ENCODE peak calls at places on chromosomes 7 and 10, in five cellular contexts. F, N, Y, B and M are unnamed samples. For H3K4me1 and H3K9me3, the result is how much of the 10 kb centered on the place peaks cover.

GRCh38 chr7:92608380-92609322 is 18.5 kb upstream of the FAM133B start:
- DNase-seq in B (no peak), Y (no peak), N (no peak), F (no peak), M (peak)

GRCh38 chr7:1659696-1660095 is 10.4 kb upstream of the ELFN1 start:
- DNase-seq in N (no peak), B (no peak), Y (no peak), F (no peak), M (no peak)

GRCh38 chr7:96313940-96314339 is 8.0 kb downstream of the SLC25A13 start:
- DNase-seq in B (no peak), F (no peak), Y (no peak), N (no peak), M (no peak)

GRCh38 chr7:80097756-80098155 is 36.9 kb upstream of the GNAI1 start:
- DNase-seq in Y (no peak), B (no peak), F (no peak), N (no peak), M (no peak)

GRCh38 chr7:144842377-144842851 is 6.6 kb upstream of the TPK1 start:
- DNase-seq in Y (peak), B (no peak), F (peak), N (peak), M (no peak)

GRCh38 chr10:70494966-70495365 is 16.4 kb downstream of the PALD1 start:
- DNase-seq in Y (no peak), N (peak), B (no peak), F (peak), M (peak)

GRCh38 chr10:118840071-118840775 is 85.5 kb upstream of the CACUL1 start:
- DNase-seq in F (no peak), B (no peak), Y (no peak), N (no peak), M (no peak)

GRCh38 chr7:128774029-128774689 is 1.4 kb downstream of the OPN1SW start:
- DNase-seq in N (no peak), F (no peak), B (no peak), Y (no peak), M (no peak)

GRCh38 chr10:21424511-21424910 is 101.0 kb downstream of the SKIDA1 start:
- DNase-seq in F (no peak), B (no peak), Y (no peak), N (no peak), M (no peak)

GRCh38 chr10:63466168-63466935 is 575 bp upstream of the JMJD1C start:
- DNase-seq in N (peak), Y (peak), F (peak), B (peak), M (peak)

GRCh38 chr10:30510184-30510931 is 76.4 kb downstream of the MAP3K8 start:
- DNase-seq in F (peak), B (peak), Y (peak), N (no peak), M (no peak)

GRCh38 chr7:158664406-158664805 is 40.2 kb downstream of the NCAPG2 start:
- DNase-seq in Y (no peak), N (no peak), F (no peak), B (no peak), M (no peak)

GRCh38 chr10:93380043-93380565 is 102.0 kb downstream of the MYOF start:
- DNase-seq in B (no peak), F (no peak), Y (no peak), N (no peak), M (no peak)

GRCh38 chr10:125450218-125450617 is 232.7 kb downstream of the TEX36 start:
- DNase-seq in N (no peak), F (no peak), Y (no peak), B (no peak), M (no peak)

GRCh38 chr10:112475565-112476233 is 28.7 kb downstream of the VTI1A start:
- DNase-seq in Y (no peak), N (no peak), F (peak), B (no peak), M (no peak)

GRCh38 chr7:138538518-138538917 is 78.5 kb downstream of the TRIM24 start:
- DNase-seq in F (no peak), N (no peak), Y (no peak), B (no peak), M (no peak)

GRCh38 chr7:44279286-44279685 is 46.1 kb downstream of the CAMK2B start:
- DNase-seq in B (peak), F (no peak), Y (peak), N (peak), M (no peak)

GRCh38 chr10:47318706-47319105 is 3.5 kb upstream of the GDF2 start:
- DNase-seq in F (no peak), Y (no peak), B (no peak), N (no peak), M (peak)

GRCh38 chr10:86644412-86645110 is 9.8 kb upstream of the OPN4 start:
- DNase-seq in B (no peak), F (no peak), Y (no peak), N (peak), M (peak)

GRCh38 chr7:491958-492713 is 27.5 kb downstream of the PDGFA start:
- DNase-seq in Y (peak), F (no peak), N (peak), B (no peak), M (no peak)

GRCh38 chr7:27141591-27142561 is 1.6 kb downstream of the HOXA5 start:
- DNase-seq in F (no peak), B (peak), Y (no peak), N (peak), M (peak)

GRCh38 chr10:104340692-104341091 is 2.4 kb upstream of the ITPRIP start:
- DNase-seq in Y (no peak), B (no peak), F (no peak), N (no peak), M (no peak)

GRCh38 chr10:88592425-88592824 is 5.9 kb downstream of the LIPJ start:
- DNase-seq in N (no peak), B (no peak), F (no peak), Y (no peak), M (no peak)

GRCh38 chr10:24493168-24493567 is 230.5 kb downstream of the ARHGAP21 start:
- DNase-seq in Y (no peak), N (no peak), B (no peak), F (no peak), M (no peak)

GRCh38 chr10:35133586-35133985 is 6.9 kb downstream of the CREM start:
- DNase-seq in B (no peak), N (no peak), F (no peak), Y (no peak), M (no peak)

GRCh38 chr10:44314802-44315460 is 70.0 kb downstream of the CXCL12 start:
- DNase-seq in B (no peak), N (no peak), Y (no peak), F (no peak), M (no peak)

GRCh38 chr7:34190299-34190698 is 285.0 kb downstream of the BMPER start:
- DNase-seq in F (no peak), B (no peak), N (no peak), Y (no peak), M (no peak)

GRCh38 chr7:155524018-155524556 is 22.3 kb downstream of the CNPY1 start:
- DNase-seq in F (no peak), B (no peak), N (no peak), Y (no peak), M (no peak)

GRCh38 chr10:89134963-89135362 is 72.2 kb downstream of the CH25H start:
- DNase-seq in N (no peak), Y (no peak), B (no peak), F (no peak), M (no peak)

DNA sequence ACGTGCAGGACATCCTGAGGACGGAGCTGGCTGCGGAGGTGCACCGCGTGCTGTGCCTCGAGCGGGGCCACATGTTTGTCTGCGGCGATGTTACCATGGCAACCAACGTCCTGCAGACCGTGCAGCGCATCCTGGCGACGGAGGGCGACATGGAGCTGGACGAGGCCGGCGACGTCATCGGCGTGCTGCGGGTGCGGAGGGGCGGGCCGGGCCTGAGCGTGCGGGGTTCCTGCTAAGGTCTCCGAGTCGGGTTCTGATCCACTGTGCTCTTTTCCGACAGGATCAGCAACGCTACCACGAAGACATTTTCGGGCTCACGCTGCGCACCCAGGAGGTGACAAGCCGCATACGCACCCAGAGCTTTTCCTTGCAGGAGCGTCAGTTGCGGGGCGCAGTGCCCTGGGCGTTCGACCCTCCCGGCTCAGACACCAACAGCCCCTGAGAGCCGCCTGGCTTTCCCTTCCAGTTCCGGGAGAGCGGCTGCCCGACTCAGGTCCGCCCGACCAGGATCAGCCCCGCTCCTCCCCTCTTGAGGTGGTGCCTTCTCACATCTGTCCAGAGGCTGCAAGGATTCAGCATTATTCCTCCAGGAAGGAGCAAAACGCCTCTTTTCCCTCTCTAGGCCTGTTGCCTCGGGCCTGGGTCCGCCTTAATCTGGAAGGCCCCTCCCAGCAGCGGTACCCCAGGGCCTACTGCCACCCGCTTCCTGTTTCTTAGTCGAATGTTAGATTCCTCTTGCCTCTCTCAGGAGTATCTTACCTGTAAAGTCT is 10.4 kb downstream of the ATG9B start:
- DNase-seq in F (peak), B (peak), N (peak), Y (peak), M (peak)
- H3K4me1 ChIP-seq in F (under half), B (under half), N (half or more), Y (under half), M (under half)

GRCh38 chr7:90536449-90536848 is 59.7 kb upstream of the CDK14 start:
- DNase-seq in Y (no peak), B (no peak), N (no peak), F (no peak), M (no peak)
- H3K9me3 ChIP-seq in Y (under half), B (under half), N (under half), F (under half), M (under half)

GRCh38 chr10:28532223-28532508 is 752 bp upstream of the WAC start:
- DNase-seq in Y (no peak), F (no peak), N (no peak), B (no peak), M (peak)

GRCh38 chr10:28532509-28533314 is at the start of gene WAC:
- DNase-seq in B (peak), Y (peak), N (peak), F (peak), M (peak)

GRCh38 chr10:28535846-28536245 is 2.9 kb downstream of the WAC start:
- DNase-seq in F (no peak), B (no peak), Y (no peak), N (no peak), M (no peak)

GRCh38 chr10:28533315-28533564 is 322 bp downstream of the WAC start:
- DNase-seq in B (no peak), Y (no peak), N (no peak), F (no peak), M (no peak)

DNA sequence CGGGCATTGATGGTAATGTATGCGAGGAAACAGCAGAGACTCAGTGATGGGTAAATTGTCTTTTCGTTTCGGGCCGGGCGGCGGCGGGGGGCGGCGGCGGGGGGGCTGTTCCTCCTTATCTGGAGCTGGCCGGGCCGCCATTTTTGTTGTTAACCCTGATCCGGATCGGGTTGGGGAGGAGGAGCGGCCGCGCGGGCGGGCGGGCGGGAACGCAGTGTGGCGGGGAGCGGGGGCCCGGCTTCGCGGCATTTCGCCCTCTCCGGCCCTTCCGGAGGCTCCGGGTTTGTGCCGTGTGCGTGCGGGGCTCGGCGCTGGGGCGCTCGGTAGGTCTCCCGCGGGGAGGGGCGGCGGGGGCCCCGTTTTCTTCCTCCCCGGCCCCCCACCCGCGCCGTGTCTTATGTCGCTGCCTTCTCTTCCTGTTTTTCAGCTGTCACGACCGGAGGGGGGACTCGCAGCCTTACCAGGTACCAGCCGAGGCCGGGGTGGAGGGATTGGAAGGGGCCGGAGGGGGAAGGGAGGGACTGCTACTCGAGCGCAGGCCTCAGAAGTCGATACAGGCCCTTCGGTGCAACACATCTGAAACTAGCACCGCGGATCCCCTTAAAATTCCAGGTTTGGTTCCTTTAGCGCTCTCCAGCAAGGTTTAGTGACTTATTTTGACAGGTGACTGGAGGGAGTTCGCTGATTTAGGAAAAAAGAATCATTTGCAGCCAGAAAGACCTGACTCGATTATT is 820 bp downstream of the WAC start:
- DNase-seq in B (peak), N (peak), Y (peak), F (peak), M (peak)
- H3K4me1 ChIP-seq in B (under half), N (half or more), Y (under half), F (under half), M (under half)

DNA sequence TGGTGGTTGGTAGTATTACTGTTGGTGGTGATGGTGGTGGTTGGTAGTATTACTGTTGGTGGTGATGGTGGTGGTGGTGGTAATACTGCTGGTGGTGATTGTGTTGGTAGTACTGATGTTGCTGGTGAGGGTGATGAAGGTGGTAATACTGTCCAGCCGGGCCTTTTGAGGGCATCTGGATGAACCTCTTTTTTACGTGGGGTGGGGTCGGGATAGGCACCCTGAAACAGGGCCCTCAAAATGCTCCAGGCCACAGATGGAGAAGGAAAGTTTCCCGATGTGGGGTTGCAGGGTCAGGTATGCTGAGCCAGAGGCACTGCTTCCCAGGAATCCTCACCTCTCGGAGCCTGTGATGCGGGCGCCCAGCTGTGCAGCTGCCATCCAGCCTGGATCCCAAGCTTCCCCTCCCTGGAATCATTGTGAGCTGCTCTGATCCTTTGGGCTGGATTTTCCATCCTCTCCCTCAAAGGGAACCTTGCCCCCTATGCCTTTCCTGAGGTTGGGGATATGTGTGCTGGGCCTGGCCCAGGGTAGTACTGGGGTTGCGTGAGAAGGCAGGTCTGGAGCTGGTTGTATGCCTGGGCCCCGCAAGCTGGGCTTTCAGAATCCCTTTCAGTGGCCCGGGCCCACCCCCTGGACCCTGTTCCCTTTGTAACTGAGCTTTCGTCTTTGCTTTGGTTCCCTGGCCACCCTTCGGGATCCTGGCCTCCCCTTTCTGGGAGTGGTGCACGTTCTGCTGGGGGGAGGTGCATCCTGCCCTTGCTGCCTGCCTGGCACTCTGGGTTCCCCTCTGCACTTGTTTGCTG is 43.3 kb downstream of the DOCK1 start:
- DNase-seq in F (no peak), Y (no peak), B (no peak), N (peak), M (no peak)
- H3K9me3 ChIP-seq in F (under half), Y (under half), B (under half), N (under half), M (under half)

DNA sequence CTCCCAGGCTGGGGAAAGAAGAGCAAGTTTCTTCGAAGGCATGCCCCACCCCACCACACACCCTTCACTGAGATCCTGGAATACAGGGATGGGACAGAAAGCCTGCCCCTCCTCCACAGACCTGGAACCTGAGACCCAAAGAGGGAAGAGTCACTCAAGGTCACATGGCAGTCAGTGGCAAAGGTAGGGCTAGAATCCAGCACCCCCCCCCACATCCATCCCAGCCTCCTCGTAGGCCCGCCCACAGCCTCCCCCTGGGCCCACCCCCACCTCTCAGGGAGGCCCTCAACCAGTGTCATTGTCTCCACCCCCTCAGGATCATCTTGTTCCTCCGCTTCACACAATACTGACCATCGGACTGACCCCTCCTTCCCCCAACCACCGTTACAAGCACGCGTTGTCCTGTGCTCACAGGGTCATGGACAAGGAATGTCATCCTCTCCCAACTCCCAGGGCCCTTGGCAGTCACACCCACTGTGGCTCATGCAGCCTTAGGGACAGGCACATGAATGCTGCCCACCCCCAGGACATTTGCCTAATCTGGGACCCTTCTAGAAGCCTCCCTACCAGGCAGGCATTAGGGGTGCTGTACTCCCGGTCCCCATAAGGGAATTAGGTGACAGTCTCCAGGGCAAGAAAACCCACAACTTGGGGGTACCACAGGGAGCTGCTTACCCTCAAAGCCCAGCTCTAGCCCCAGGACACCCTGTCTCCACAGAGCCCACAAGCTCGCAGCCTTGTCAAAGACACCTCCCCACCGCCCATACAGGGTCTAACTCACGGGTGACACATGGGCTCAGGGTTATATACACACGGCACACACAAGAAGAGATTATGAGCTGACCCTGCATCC is 1.4 kb downstream of the KCNH2 start:
- DNase-seq in N (no peak), B (no peak), F (no peak), Y (no peak), M (peak)
- H3K4me1 ChIP-seq in N (half or more), B (under half), F (under half), Y (under half), M (half or more)

DNA sequence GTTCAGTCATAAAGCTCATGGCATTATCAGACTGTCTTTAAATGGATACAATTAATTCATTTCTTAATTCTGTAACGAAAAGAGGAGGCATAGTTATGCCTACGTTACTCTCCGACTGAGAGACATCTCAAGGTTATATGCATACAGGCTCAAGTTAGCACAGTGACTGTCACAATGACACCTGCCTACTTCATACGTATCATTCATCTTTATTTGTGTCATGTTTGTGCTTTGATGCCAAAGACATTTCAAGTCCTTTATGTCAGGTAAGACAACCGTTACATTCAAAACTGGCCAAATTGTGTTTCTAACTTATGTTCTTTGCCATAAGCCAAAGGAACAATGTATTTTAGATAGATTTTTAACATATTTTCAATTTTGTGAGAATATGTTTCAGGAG is 328.8 kb upstream of the NRG3 start:
- DNase-seq in B (no peak), F (no peak), Y (no peak), N (no peak), M (no peak)
- H3K9me3 ChIP-seq in B (under half), F (under half), Y (under half), N (under half), M (under half)

DNA sequence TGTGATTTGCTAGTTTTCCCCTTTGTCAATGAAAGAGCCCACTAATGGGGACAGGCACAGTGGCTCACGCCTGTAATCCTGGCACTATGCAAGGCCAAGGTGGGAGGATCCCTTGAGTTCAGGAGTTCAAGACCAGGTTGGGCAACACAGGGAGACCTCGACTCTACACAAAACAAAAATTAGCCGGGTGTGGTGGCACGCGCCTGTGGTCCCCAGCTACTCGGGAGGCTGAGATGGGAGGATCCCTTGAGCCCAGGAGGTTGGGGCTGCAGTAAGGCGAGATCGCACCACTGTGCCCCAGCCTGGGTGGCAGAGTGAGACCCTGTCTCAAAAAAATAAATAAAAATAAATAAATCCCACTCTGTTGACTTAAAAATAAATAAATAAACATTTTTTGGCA is 5.1 kb downstream of the WIPI2 start:
- DNase-seq in Y (no peak), F (no peak), N (no peak), B (no peak), M (no peak)
- H3K4me1 ChIP-seq in Y (under half), F (under half), N (half or more), B (under half), M (under half)